ENCODE peak calls at places on chromosomes 3 and 15, in eight cellular contexts. N is glutamatergic neuron, C is adrenal gland, B is heart left ventricle, J is fibroblast of villous mesenchyme, E is lung, O is left ventricle myocardium inferior, H is Calu3. P is an unnamed sample.

GRCh38 chr15:63833246-63833696 is 477 bp downstream of the HERC1 start:
- DNase-seq in N (peak; percentile 66), C (peak; percentile 33), B (no peak), O (peak; percentile 32), J (peak; percentile 62), H (peak; percentile 37), E (peak; percentile 31), P (peak; percentile 28)

GRCh38 chr15:66923438-66923881 is 141.9 kb upstream of the SMAD3 start:
- DNase-seq in J (no peak), B (no peak), C (no peak), H (peak; percentile 72), N (peak; percentile 60), O (no peak), E (no peak), P (peak; percentile 50)

GRCh38 chr15:96158938-96159337 is 171.6 kb upstream of the NR2F2 start:
- DNase-seq in E (no peak), B (peak; percentile 35), H (no peak), N (no peak), J (peak; percentile 28), O (no peak), C (peak; percentile 15), P (no peak)

GRCh38 chr3:9725775-9726174 is 5.8 kb upstream of the BRPF1 start:
- DNase-seq in N (no peak), O (no peak), J (no peak), C (no peak), E (no peak), B (no peak), H (no peak), P (no peak)

GRCh38 chr3:195221015-195221853 is 49.7 kb downstream of the XXYLT1 start:
- DNase-seq in O (no peak), C (peak; percentile 90), B (no peak), N (no peak), J (peak; percentile 32), E (no peak), H (no peak), P (no peak)

GRCh38 chr15:43230640-43231115 is 9.9 kb upstream of the EPB42 start:
- DNase-seq in C (no peak), E (no peak), O (no peak), J (peak; percentile 37), H (no peak), N (no peak), B (no peak), P (no peak)

GRCh38 chr3:4898454-4899313 is 80.6 kb upstream of the BHLHE40 start:
- DNase-seq in O (no peak), C (peak; percentile 34), N (no peak), J (peak; percentile 72), B (no peak), E (no peak), H (no peak), P (no peak)

GRCh38 chr15:93608643-93609148 is 519.7 kb upstream of the RGMA start:
- DNase-seq in E (no peak), O (no peak), C (no peak), H (no peak), J (no peak), N (no peak), B (no peak), P (no peak)

GRCh38 chr15:101684384-101684783 is 32.2 kb upstream of the TM2D3 start:
- DNase-seq in E (no peak), H (no peak), N (no peak), C (no peak), O (no peak), B (peak; percentile 20), J (peak; percentile 91), P (no peak)

GRCh38 chr15:61835476-61836106 is 224.7 kb downstream of the VPS13C start:
- DNase-seq in E (peak; percentile 58), H (peak; percentile 83), J (peak; percentile 57), N (peak; percentile 86), O (peak; percentile 58), C (peak; percentile 61), B (peak; percentile 55), P (peak; percentile 71)

GRCh38 chr3:142828703-142829304 is 60.1 kb downstream of the PCOLCE2 start:
- DNase-seq in B (peak; percentile 67), J (peak; percentile 74), N (peak; percentile 91), H (peak; percentile 95), C (peak; percentile 79), O (peak; percentile 80), E (peak; percentile 75), P (peak; percentile 87)

GRCh38 chr15:93505506-93505905 is 416.5 kb upstream of the RGMA start:
- DNase-seq in O (no peak), C (no peak), J (no peak), E (no peak), H (no peak), N (no peak), B (no peak), P (no peak)

GRCh38 chr15:47682661-47683060 is 34.6 kb upstream of the SEMA6D start:
- DNase-seq in J (no peak), C (no peak), N (no peak), B (no peak), H (no peak), E (no peak), O (no peak), P (no peak)

GRCh38 chr3:34202975-34203374 is 404.5 kb downstream of the PDCD6IP start:
- DNase-seq in O (no peak), B (no peak), H (no peak), J (no peak), E (no peak), N (no peak), C (no peak), P (no peak)

GRCh38 chr3:115099115-115099884 is 47.8 kb downstream of the ZBTB20 start:
- DNase-seq in C (no peak), H (no peak), O (no peak), E (no peak), B (no peak), N (no peak), J (no peak), P (no peak)

GRCh38 chr15:39804026-39804425 is 21.4 kb upstream of the FSIP1 start:
- DNase-seq in O (no peak), J (peak; percentile 90), N (no peak), E (no peak), B (no peak), C (no peak), H (no peak), P (no peak)

GRCh38 chr3:99920530-99921376 is 103.1 kb downstream of the CMSS1 start:
- DNase-seq in H (no peak), N (peak; percentile 36), B (peak; percentile 86), C (peak; percentile 75), E (peak; percentile 69), J (peak; percentile 80), O (peak; percentile 79), P (no peak)

GRCh38 chr15:51170882-51171577 is 76.3 kb upstream of the TNFAIP8L3 start:
- DNase-seq in O (no peak), B (no peak), J (no peak), H (no peak), E (no peak), N (no peak), C (no peak), P (no peak)

GRCh38 chr3:17307889-17308288 is 423.1 kb downstream of the PLCL2 start:
- DNase-seq in O (no peak), H (no peak), N (peak; percentile 17), C (no peak), B (no peak), E (no peak), J (no peak), P (no peak)

GRCh38 chr15:79970921-79971434 is at the start of gene BCL2A1:
- DNase-seq in H (no peak), B (no peak), N (no peak), O (no peak), E (no peak), C (peak; percentile 18), J (peak; percentile 58), P (no peak)

GRCh38 chr15:39133201-39133600 is 447.7 kb upstream of the THBS1 start:
- DNase-seq in B (no peak), E (no peak), C (no peak), N (no peak), H (no peak), J (peak; percentile 95), O (no peak), P (no peak)

GRCh38 chr15:99961011-99961441 is 227.8 kb upstream of the LYSMD4 start:
- DNase-seq in C (peak; percentile 58), B (peak; percentile 42), H (no peak), E (no peak), O (no peak), N (no peak), J (peak; percentile 30), P (no peak)
- TF ChIP-seq CTCF in C (peak; percentile 49), B (peak; percentile 19), H (no peak), E (no peak), O (peak; percentile 61), N (peak; percentile 15), J (peak; percentile 37), P (peak; percentile 51)

DNA sequence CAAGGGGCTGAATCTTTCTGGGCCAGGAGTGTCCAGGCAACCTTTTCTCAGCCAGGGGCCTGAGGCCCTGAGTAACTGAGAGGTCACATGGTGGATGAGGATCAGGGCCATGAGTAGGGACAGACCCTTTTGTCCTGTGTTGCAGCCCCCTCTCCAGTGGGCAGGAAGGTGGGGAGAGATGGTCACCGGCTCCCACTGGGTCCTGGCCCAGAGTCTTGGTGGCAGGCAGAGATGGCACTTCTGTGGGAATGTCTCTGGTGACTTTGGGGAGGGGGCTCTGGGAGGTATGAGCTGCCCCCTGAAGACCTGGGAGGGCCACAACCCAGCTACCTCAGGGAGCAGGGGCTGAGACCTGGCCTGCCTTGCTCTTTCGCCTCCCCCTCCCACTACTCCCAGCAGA is 6.8 kb downstream of the ESYT3 start:
- DNase-seq in C (no peak), B (no peak), E (no peak), O (no peak), N (no peak), H (no peak), J (no peak), P (no peak)
- TF ChIP-seq CTCF in C (no peak), B (no peak), E (no peak), O (no peak), N (no peak), H (no peak), J (no peak), P (no peak)

DNA sequence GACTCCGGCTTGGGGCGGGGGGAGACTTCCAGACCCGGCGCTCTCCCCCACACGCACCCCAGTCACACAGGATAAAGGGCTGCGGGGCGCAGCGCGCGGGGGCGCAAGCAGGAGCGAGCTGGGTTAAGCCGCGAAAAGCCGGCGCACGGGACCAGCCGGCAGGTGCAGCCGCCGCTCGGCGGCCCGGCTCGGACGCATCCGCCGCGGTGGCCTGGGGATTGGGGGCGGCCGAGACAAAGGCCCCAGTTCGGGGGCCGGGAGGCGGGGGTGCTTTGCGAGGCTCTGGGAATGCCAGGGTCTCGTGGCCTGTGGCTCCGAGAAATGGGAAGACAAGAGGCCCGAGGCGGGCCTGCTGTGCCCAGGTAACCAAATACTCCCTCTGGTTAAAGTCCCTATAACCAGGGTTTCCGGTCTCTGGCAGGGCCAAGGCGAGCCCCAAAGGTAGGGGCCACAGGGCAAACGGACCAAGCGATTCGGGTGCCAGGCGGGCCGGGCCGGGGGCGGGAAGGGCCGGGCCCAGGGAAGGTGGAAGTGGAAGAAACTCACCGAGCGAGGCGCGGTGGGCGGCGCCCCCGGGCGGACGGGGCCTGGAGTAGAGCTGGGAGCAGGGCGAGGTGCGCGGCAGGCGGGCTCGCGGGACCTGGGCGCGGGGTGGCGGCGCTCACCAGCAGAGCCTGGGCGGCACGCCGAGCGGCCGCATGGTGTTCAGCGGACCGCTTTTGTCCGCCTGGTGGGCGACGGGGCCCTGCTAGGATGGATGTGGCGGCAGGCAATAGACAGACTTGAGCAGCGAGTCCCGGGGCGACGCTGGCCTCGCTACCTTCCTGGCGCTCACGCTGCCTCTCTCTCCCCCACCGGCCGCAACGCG is at the start of gene GATA2:
- DNase-seq in J (peak; percentile 33), C (no peak), O (no peak), N (peak; percentile 62), H (no peak), B (no peak), E (no peak), P (no peak)
- TF ChIP-seq CTCF in J (peak; percentile 12), C (no peak), O (peak; percentile 20), N (no peak), H (no peak), B (no peak), E (no peak), P (peak; percentile 44)

GRCh38 chr3:52299815-52300611 is 12.4 kb downstream of the GLYCTK start:
- DNase-seq in O (peak; percentile 55), J (peak; percentile 48), H (no peak), E (peak; percentile 40), B (peak; percentile 56), C (peak; percentile 94), N (no peak), P (peak; percentile 20)
- TF ChIP-seq CTCF in O (peak; percentile 45), J (peak; percentile 30), H (no peak), E (no peak), B (no peak), C (peak; percentile 37), N (no peak), P (peak; percentile 33)

P was measured in neural crest cell.